ENCODE peak calls at places on chromosomes 2 and 18, in seven cellular contexts. Z, X, V, N, E, M and B are unnamed samples. For H3K9me3, the result is how much of the 10 kb centered on the place peaks cover.

GRCh38 chr2:161915121-161915520 is 158.9 kb downstream of the DPP4 start:
- DNase-seq in N (no peak), V (no peak), M (no peak), X (no peak), E (no peak), Z (no peak), B (no peak)

GRCh38 chr2:230643576-230644291 is 68.9 kb upstream of the CAB39 start:
- DNase-seq in Z (peak), X (peak), V (no peak), M (no peak), E (peak), N (no peak), B (no peak)

GRCh38 chr2:237546876-237547395 is 19.4 kb upstream of the PRLH start:
- DNase-seq in N (no peak), M (no peak), X (no peak), Z (no peak), V (no peak), E (no peak), B (no peak)

GRCh38 chr18:9715974-9716373 is 7.9 kb downstream of the RAB31 start:
- DNase-seq in V (no peak), X (no peak), E (no peak), M (no peak), N (no peak), Z (peak), B (no peak)

GRCh38 chr2:42117923-42118758 is 51.0 kb upstream of the EML4 start:
- DNase-seq in V (no peak), Z (no peak), X (peak), E (no peak), N (no peak), M (no peak), B (no peak)

GRCh38 chr2:10993001-10993481 is 81.3 kb downstream of the KCNF1 start:
- DNase-seq in N (no peak), X (no peak), E (no peak), M (no peak), V (no peak), Z (peak), B (no peak)

GRCh38 chr2:12867888-12868287 is 151.2 kb downstream of the TRIB2 start:
- DNase-seq in X (no peak), M (no peak), Z (no peak), V (no peak), E (no peak), N (no peak), B (no peak)

GRCh38 chr2:7180641-7181370 is 263.6 kb downstream of the RNF144A start:
- DNase-seq in N (no peak), M (no peak), X (no peak), Z (no peak), E (no peak), V (no peak), B (no peak)

GRCh38 chr2:18546586-18546985 is 13.9 kb downstream of the RDH14 start:
- DNase-seq in Z (no peak), X (no peak), M (no peak), E (no peak), N (no peak), V (peak), B (no peak)

GRCh38 chr2:53230691-53231090 is 536.9 kb upstream of the CHAC2 start:
- DNase-seq in E (no peak), N (no peak), X (no peak), Z (no peak), M (no peak), V (no peak), B (no peak)

GRCh38 chr18:23281626-23282436 is 146.5 kb downstream of the CABLES1 start:
- DNase-seq in X (peak), M (no peak), N (no peak), V (no peak), Z (peak), E (no peak), B (peak)

GRCh38 chr2:132941296-132942020 is 271.5 kb upstream of the LYPD1 start:
- DNase-seq in X (no peak), Z (no peak), E (no peak), N (no peak), V (no peak), M (no peak), B (no peak)

GRCh38 chr2:206071832-206072231 is 14.1 kb downstream of the INO80D start:
- DNase-seq in V (no peak), Z (no peak), X (no peak), M (no peak), E (no peak), N (no peak), B (no peak)

GRCh38 chr2:99485411-99485810 is 4.4 kb downstream of the REV1 start:
- DNase-seq in X (no peak), Z (no peak), E (no peak), N (no peak), V (no peak), M (no peak), B (no peak)

GRCh38 chr2:128685841-128686497 is 367.3 kb upstream of the HS6ST1 start:
- DNase-seq in V (no peak), M (no peak), E (peak), X (peak), N (no peak), Z (no peak), B (peak)

GRCh38 chr18:79942786-79943607 is 8.5 kb downstream of the SLC66A2 start:
- DNase-seq in X (peak), V (no peak), N (no peak), E (peak), Z (peak), M (no peak), B (no peak)

GRCh38 chr18:12048827-12049175 is 44.8 kb upstream of the ANKRD62 start:
- DNase-seq in M (no peak), Z (no peak), X (no peak), E (no peak), N (no peak), V (no peak), B (no peak)

GRCh38 chr2:110741491-110741980 is 9.2 kb downstream of the ACOXL start:
- DNase-seq in X (peak), N (no peak), M (peak), V (no peak), Z (no peak), E (no peak), B (no peak)

GRCh38 chr18:22194151-22194598 is 24.8 kb downstream of the GATA6 start:
- DNase-seq in Z (no peak), X (peak), N (no peak), M (peak), V (peak), E (no peak), B (no peak)

GRCh38 chr18:79575891-79576685 is 103.5 kb upstream of the CTDP1 start:
- DNase-seq in Z (peak), N (no peak), X (peak), M (no peak), E (no peak), V (no peak), B (no peak)

GRCh38 chr2:121791801-121792221 is 36.4 kb downstream of the TSN start:
- DNase-seq in M (no peak), E (no peak), V (no peak), Z (no peak), X (no peak), N (no peak), B (no peak)

DNA sequence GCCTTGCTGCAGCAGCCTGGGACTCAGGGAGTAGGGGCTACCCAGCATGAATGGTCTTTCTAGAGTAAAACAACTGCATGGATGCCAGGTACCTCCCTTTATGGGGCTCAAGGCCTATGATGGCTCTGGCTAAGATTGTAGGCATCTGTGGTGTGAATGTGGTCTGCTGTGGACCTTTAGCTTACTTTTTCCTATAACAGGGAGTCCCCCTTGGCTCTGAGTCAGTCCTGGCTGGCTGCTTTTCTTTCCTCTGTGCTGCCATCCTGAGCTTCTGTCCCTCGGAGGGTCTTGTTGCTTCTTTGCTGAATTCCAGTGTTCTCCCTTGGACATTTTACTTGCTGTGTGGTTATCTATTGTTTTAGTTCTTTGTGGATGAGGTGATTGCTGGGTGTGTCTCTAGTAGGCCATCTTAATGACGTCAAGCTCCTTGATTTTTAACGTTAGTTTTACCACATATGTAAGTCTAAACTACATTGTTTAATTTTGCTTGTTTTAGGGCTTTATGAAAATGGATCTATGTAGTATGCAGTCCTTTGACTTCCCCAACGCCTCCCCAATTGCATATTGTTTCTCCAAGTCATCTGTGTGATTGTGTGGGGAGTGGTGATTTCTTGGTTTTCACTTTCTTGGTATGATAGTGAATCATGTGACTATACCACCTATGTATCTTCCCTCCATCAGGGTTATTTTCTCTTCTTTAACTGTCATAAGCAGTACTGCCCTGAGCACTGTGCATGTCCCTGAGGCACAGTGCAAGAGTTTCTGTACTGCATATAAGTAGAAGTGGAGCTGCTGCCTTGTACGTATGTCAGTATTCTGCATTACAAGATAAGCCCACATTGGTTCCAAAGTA is 92.4 kb downstream of the NCK2 start:
- DNase-seq in N (no peak), X (no peak), M (no peak), E (no peak), V (no peak), Z (no peak), B (no peak)
- H3K9me3 ChIP-seq in N (under half), X (under half), M (under half), E (under half), V (under half), Z (under half), B (under half)

GRCh38 chr2:131058214-131058613 is 35.0 kb downstream of the FAM168B start:
- DNase-seq in M (no peak), V (no peak), X (no peak), N (no peak), Z (no peak), E (no peak), B (no peak)

GRCh38 chr2:131054488-131054887 is 38.8 kb downstream of the FAM168B start:
- DNase-seq in N (no peak), M (no peak), X (no peak), E (no peak), Z (no peak), V (no peak), B (no peak)

GRCh38 chr2:131058905-131059304 is 34.4 kb downstream of the FAM168B start:
- DNase-seq in X (no peak), Z (no peak), M (no peak), E (no peak), V (no peak), N (no peak), B (no peak)

GRCh38 chr2:131055169-131056065 is 37.8 kb downstream of the FAM168B start:
- DNase-seq in X (no peak), M (no peak), Z (no peak), V (no peak), E (no peak), N (no peak), B (no peak)

DNA sequence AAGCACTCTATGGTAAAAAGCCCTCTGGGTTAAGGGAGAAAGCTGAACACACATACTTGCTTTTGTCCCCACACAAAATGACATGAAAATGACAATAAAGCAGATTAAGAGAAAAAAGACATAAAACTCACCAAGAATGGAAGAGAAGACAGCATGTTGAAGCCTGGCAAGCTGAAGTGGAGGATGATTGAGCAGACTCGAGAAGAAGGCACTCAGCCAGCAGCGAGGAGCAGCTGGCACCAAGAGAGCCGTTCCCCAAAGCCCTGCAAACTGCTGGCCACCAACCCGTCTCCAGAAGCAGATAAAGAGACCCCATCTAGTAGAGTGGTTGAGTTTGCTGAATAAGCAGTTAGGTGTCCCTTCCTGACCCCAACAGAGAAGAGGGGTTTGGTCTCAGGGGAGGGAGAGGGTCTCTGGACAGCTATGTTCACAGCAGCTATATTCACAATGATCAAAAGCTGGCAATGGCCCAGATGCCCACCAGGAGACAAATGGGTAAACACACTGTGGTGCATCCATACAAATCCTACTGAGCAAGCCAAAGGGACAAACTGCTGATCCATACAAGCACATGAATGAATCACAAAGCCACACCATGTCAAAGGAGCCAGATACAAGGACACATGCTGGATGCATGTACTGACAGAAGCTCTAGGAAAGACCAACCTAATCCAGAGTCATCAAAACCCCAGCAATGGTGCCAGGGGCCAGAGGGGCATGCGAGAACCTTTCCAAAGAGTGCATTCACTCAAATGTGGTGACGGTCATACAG is 36.9 kb downstream of the FAM168B start:
- DNase-seq in V (no peak), Z (no peak), M (no peak), X (no peak), N (no peak), E (no peak), B (peak)
- H3K27ac ChIP-seq in V (no peak), Z (no peak), M (no peak), X (no peak), N (no peak), E (no peak), B (no peak)

DNA sequence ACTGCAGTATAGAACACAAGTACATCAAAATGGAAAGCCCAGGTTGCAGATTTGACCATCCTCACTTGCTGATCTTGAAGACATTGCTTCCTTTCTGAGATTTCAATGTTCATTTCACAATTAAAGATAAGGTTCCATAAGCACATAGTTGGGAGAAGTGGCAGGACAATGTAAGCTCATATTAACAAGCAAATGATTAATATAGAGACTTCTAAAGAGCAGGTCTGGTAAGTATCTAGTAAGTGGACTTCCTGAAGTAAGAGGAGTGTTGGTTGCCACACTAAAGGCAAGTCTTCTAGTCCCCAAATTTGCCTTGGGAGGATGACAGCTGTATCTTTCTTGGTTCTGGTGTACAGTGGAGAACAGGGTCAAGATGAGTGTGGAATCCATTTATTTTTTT is 1.4 kb upstream of the PTPRM start:
- DNase-seq in Z (no peak), V (no peak), N (no peak), E (no peak), X (no peak), M (no peak), B (no peak)
- H3K4me3 ChIP-seq in Z (peak), V (no peak), N (no peak), E (peak), X (peak), M (no peak), B (no peak)

DNA sequence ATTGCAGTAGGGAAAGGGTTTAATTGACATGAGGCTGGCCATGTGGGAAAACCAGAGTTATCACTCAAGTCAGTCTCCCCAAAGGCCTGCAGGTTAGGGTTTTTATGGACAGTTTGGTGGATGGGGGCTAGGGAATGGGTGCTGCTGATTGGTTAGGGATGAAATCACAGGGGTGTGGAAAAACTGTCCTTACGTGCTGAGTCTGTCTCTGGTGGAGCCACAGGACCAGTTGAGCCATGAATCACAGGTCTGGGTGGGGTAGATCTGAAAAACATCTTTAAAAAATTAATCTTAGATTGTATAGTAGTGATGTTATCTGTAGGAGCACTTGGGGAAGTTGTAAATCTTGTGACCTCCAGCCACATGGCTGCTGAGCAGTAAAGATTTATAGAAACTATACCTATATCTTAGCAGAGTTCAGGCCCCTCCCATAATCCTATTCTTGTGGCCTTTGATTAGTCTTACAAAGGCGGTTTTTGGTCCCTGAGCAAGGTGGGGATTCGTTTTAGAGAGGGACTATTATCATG is 139.6 kb downstream of the COMMD1 start:
- DNase-seq in X (no peak), N (no peak), Z (no peak), M (no peak), E (no peak), V (no peak), B (no peak)
- H3K9me3 ChIP-seq in X (under half), N (under half), Z (under half), M (under half), E (under half), V (under half), B (under half)

DNA sequence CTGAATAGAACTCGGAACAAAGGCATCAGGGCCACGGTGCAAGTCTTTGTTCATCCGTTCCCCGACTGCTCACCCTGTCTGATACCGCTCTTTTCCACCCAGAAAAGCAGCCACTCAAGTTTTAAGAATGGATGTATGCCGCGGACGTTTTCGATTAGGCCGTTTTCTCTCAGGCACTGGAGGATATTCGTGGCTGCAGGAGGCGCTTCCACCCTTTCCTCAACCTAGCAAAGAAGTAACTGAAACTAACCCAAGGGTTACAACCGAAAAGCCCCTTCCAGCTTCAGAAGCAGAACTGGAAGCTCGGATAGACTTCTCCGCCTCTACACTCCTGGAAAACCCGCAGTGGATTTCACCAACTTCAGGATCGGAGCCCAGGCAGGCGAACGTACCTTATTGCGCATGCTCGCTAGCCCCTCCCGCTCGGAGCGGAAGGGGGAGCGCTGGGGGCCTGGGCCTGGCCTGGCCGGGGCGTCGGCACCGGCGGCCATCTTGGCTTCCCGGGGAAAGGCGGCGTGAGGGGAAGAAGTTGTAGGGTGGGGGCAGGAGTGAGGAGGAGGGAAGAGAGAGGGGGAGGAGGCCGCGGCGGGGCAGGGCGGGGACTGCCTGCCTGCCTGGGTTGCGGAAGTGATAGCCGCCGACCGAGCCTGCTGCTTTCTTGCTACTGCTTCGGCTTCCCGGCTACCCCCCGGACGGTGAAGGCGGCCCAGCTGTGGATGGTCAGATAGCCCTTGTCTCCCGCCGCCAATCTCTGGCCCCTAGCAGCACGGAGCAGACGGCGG is at the start of gene ACTR3:
- DNase-seq in X (peak), V (peak), Z (peak), E (peak), N (peak), M (peak), B (peak)
- H3K27ac ChIP-seq in X (peak), V (peak), Z (peak), E (peak), N (peak), M (peak), B (peak)